ENCODE peak calls at places on chromosomes 2 and 18, in seven cellular contexts. One of them, this sample, is unnamed.

GRCh38 chr2:71742953-71743601 is 289.7 kb downstream of the DYSF start:
- DNase-seq in fibroblast of the conjunctiva: peak; percentile 77
- DNase-seq in M059J: peak; percentile 98
- DNase-seq in cerebellum: peak; percentile 58
- DNase-seq in neuronal stem cell: no peak
- DNase-seq in stimulated activated CD4-positive, alpha-beta T cell treated with anti-CD3 and anti-CD28 coated beads, Interleukin-15, amount 100 ng/mL, for 24 hours: no peak
- DNase-seq in posterior cingulate gyrus: no peak
- DNase-seq in this sample: peak; percentile 92

GRCh38 chr2:86631846-86632485 is 8.3 kb upstream of the RNF103 start:
- DNase-seq in fibroblast of the conjunctiva: no peak
- DNase-seq in M059J: peak; percentile 46
- DNase-seq in cerebellum: peak; percentile 53
- DNase-seq in neuronal stem cell: no peak
- DNase-seq in stimulated activated CD4-positive, alpha-beta T cell treated with anti-CD3 and anti-CD28 coated beads, Interleukin-15, amount 100 ng/mL, for 24 hours: no peak
- DNase-seq in posterior cingulate gyrus: no peak
- DNase-seq in this sample: peak; percentile 55

GRCh38 chr2:208183526-208183925 is 6.3 kb downstream of the C2orf80 start:
- DNase-seq in fibroblast of the conjunctiva: no peak
- DNase-seq in M059J: no peak
- DNase-seq in cerebellum: no peak
- DNase-seq in neuronal stem cell: no peak
- DNase-seq in stimulated activated CD4-positive, alpha-beta T cell treated with anti-CD3 and anti-CD28 coated beads, Interleukin-15, amount 100 ng/mL, for 24 hours: no peak
- DNase-seq in posterior cingulate gyrus: no peak
- DNase-seq in this sample: no peak

GRCh38 chr2:84493494-84493893 is 22.8 kb upstream of the DNAH6 start:
- DNase-seq in fibroblast of the conjunctiva: peak; percentile 53
- DNase-seq in M059J: peak; percentile 89
- DNase-seq in cerebellum: no peak
- DNase-seq in neuronal stem cell: no peak
- DNase-seq in stimulated activated CD4-positive, alpha-beta T cell treated with anti-CD3 and anti-CD28 coated beads, Interleukin-15, amount 100 ng/mL, for 24 hours: no peak
- DNase-seq in posterior cingulate gyrus: no peak
- DNase-seq in this sample: no peak

GRCh38 chr2:217054791-217055190 is 194.9 kb upstream of the TNP1 start:
- DNase-seq in fibroblast of the conjunctiva: no peak
- DNase-seq in M059J: no peak
- DNase-seq in cerebellum: peak; percentile 78
- DNase-seq in neuronal stem cell: no peak
- DNase-seq in stimulated activated CD4-positive, alpha-beta T cell treated with anti-CD3 and anti-CD28 coated beads, Interleukin-15, amount 100 ng/mL, for 24 hours: no peak
- DNase-seq in posterior cingulate gyrus: no peak
- DNase-seq in this sample: no peak

GRCh38 chr2:23594079-23594494 is 209.1 kb downstream of the KLHL29 start:
- DNase-seq in fibroblast of the conjunctiva: no peak
- DNase-seq in M059J: peak; percentile 48
- DNase-seq in cerebellum: peak; percentile 10
- DNase-seq in neuronal stem cell: no peak
- DNase-seq in stimulated activated CD4-positive, alpha-beta T cell treated with anti-CD3 and anti-CD28 coated beads, Interleukin-15, amount 100 ng/mL, for 24 hours: no peak
- DNase-seq in posterior cingulate gyrus: no peak
- DNase-seq in this sample: no peak

GRCh38 chr2:28684142-28684858 is 67.3 kb upstream of the PPP1CB start:
- DNase-seq in fibroblast of the conjunctiva: no peak
- DNase-seq in M059J: no peak
- DNase-seq in cerebellum: no peak
- DNase-seq in neuronal stem cell: no peak
- DNase-seq in stimulated activated CD4-positive, alpha-beta T cell treated with anti-CD3 and anti-CD28 coated beads, Interleukin-15, amount 100 ng/mL, for 24 hours: no peak
- DNase-seq in posterior cingulate gyrus: no peak
- DNase-seq in this sample: no peak

GRCh38 chr2:46580416-46580815 is 101.1 kb downstream of the TMEM247 start:
- DNase-seq in fibroblast of the conjunctiva: no peak
- DNase-seq in M059J: no peak
- DNase-seq in cerebellum: no peak
- DNase-seq in neuronal stem cell: no peak
- DNase-seq in stimulated activated CD4-positive, alpha-beta T cell treated with anti-CD3 and anti-CD28 coated beads, Interleukin-15, amount 100 ng/mL, for 24 hours: no peak
- DNase-seq in posterior cingulate gyrus: no peak
- DNase-seq in this sample: no peak

GRCh38 chr2:242060212-242060835 is 190.8 kb downstream of the RTP5 start:
- DNase-seq in fibroblast of the conjunctiva: peak; percentile 57
- DNase-seq in M059J: peak; percentile 49
- DNase-seq in cerebellum: no peak
- DNase-seq in neuronal stem cell: no peak
- DNase-seq in stimulated activated CD4-positive, alpha-beta T cell treated with anti-CD3 and anti-CD28 coated beads, Interleukin-15, amount 100 ng/mL, for 24 hours: no peak
- DNase-seq in posterior cingulate gyrus: no peak
- DNase-seq in this sample: peak; percentile 56

GRCh38 chr2:75310915-75311314 is 111.6 kb upstream of the TACR1 start:
- DNase-seq in fibroblast of the conjunctiva: no peak
- DNase-seq in M059J: peak; percentile 87
- DNase-seq in cerebellum: no peak
- DNase-seq in neuronal stem cell: no peak
- DNase-seq in stimulated activated CD4-positive, alpha-beta T cell treated with anti-CD3 and anti-CD28 coated beads, Interleukin-15, amount 100 ng/mL, for 24 hours: no peak
- DNase-seq in posterior cingulate gyrus: no peak
- DNase-seq in this sample: no peak

GRCh38 chr18:657998-658946 is 819 bp downstream of the TYMS start:
- DNase-seq in fibroblast of the conjunctiva: peak; percentile 75
- DNase-seq in M059J: peak; percentile 92
- DNase-seq in cerebellum: peak; percentile 38
- DNase-seq in neuronal stem cell: peak; percentile 82
- DNase-seq in stimulated activated CD4-positive, alpha-beta T cell treated with anti-CD3 and anti-CD28 coated beads, Interleukin-15, amount 100 ng/mL, for 24 hours: peak; percentile 90
- DNase-seq in posterior cingulate gyrus: peak; percentile 67
- DNase-seq in this sample: peak; percentile 89

GRCh38 chr2:12452211-12452610 is 264.5 kb upstream of the TRIB2 start:
- DNase-seq in fibroblast of the conjunctiva: no peak
- DNase-seq in M059J: no peak
- DNase-seq in cerebellum: no peak
- DNase-seq in neuronal stem cell: no peak
- DNase-seq in stimulated activated CD4-positive, alpha-beta T cell treated with anti-CD3 and anti-CD28 coated beads, Interleukin-15, amount 100 ng/mL, for 24 hours: no peak
- DNase-seq in posterior cingulate gyrus: no peak
- DNase-seq in this sample: no peak

GRCh38 chr2:217279571-217279970 is 419.7 kb upstream of the TNP1 start:
- DNase-seq in fibroblast of the conjunctiva: no peak
- DNase-seq in M059J: peak; percentile 95
- DNase-seq in cerebellum: no peak
- DNase-seq in neuronal stem cell: no peak
- DNase-seq in stimulated activated CD4-positive, alpha-beta T cell treated with anti-CD3 and anti-CD28 coated beads, Interleukin-15, amount 100 ng/mL, for 24 hours: no peak
- DNase-seq in posterior cingulate gyrus: no peak
- DNase-seq in this sample: peak; percentile 80

GRCh38 chr2:237096201-237096600 is 10.5 kb downstream of the COPS8 start:
- DNase-seq in fibroblast of the conjunctiva: no peak
- DNase-seq in M059J: no peak
- DNase-seq in cerebellum: no peak
- DNase-seq in neuronal stem cell: no peak
- DNase-seq in stimulated activated CD4-positive, alpha-beta T cell treated with anti-CD3 and anti-CD28 coated beads, Interleukin-15, amount 100 ng/mL, for 24 hours: no peak
- DNase-seq in posterior cingulate gyrus: no peak
- DNase-seq in this sample: peak; percentile 71

GRCh38 chr2:70551156-70551555 is 2.5 kb downstream of the TGFA start:
- DNase-seq in fibroblast of the conjunctiva: no peak
- DNase-seq in M059J: no peak
- DNase-seq in cerebellum: no peak
- DNase-seq in neuronal stem cell: no peak
- DNase-seq in stimulated activated CD4-positive, alpha-beta T cell treated with anti-CD3 and anti-CD28 coated beads, Interleukin-15, amount 100 ng/mL, for 24 hours: no peak
- DNase-seq in posterior cingulate gyrus: no peak
- DNase-seq in this sample: no peak

GRCh38 chr2:176321916-176322315 is 52.7 kb downstream of the MTX2 start:
- DNase-seq in fibroblast of the conjunctiva: no peak
- DNase-seq in M059J: no peak
- DNase-seq in cerebellum: no peak
- DNase-seq in neuronal stem cell: no peak
- DNase-seq in stimulated activated CD4-positive, alpha-beta T cell treated with anti-CD3 and anti-CD28 coated beads, Interleukin-15, amount 100 ng/mL, for 24 hours: no peak
- DNase-seq in posterior cingulate gyrus: no peak
- DNase-seq in this sample: no peak

GRCh38 chr2:54161660-54162059 is 46.2 kb downstream of the ACYP2 start:
- DNase-seq in fibroblast of the conjunctiva: no peak
- DNase-seq in M059J: no peak
- DNase-seq in cerebellum: no peak
- DNase-seq in neuronal stem cell: no peak
- DNase-seq in stimulated activated CD4-positive, alpha-beta T cell treated with anti-CD3 and anti-CD28 coated beads, Interleukin-15, amount 100 ng/mL, for 24 hours: no peak
- DNase-seq in posterior cingulate gyrus: no peak
- DNase-seq in this sample: no peak

GRCh38 chr2:196101325-196101981 is 32.8 kb upstream of the DNAH7 start:
- DNase-seq in fibroblast of the conjunctiva: no peak
- DNase-seq in M059J: peak; percentile 21
- DNase-seq in cerebellum: no peak
- DNase-seq in neuronal stem cell: no peak
- DNase-seq in stimulated activated CD4-positive, alpha-beta T cell treated with anti-CD3 and anti-CD28 coated beads, Interleukin-15, amount 100 ng/mL, for 24 hours: peak; percentile 66
- DNase-seq in posterior cingulate gyrus: no peak
- DNase-seq in this sample: no peak

GRCh38 chr2:168614291-168615018 is 158.4 kb downstream of the CERS6 start:
- DNase-seq in fibroblast of the conjunctiva: no peak
- DNase-seq in M059J: no peak
- DNase-seq in cerebellum: no peak
- DNase-seq in neuronal stem cell: no peak
- DNase-seq in stimulated activated CD4-positive, alpha-beta T cell treated with anti-CD3 and anti-CD28 coated beads, Interleukin-15, amount 100 ng/mL, for 24 hours: peak; percentile 19
- DNase-seq in posterior cingulate gyrus: no peak
- DNase-seq in this sample: no peak

GRCh38 chr2:47510745-47511144 is 107.8 kb downstream of the MSH2 start:
- DNase-seq in fibroblast of the conjunctiva: no peak
- DNase-seq in M059J: no peak
- DNase-seq in cerebellum: no peak
- DNase-seq in neuronal stem cell: no peak
- DNase-seq in stimulated activated CD4-positive, alpha-beta T cell treated with anti-CD3 and anti-CD28 coated beads, Interleukin-15, amount 100 ng/mL, for 24 hours: no peak
- DNase-seq in posterior cingulate gyrus: no peak
- DNase-seq in this sample: no peak